ENCODE peak calls at places on chromosomes 12 and 14, in eight cellular contexts. One of them, this sample, is unnamed.
A peak's percentile ranks its signal among the peaks of the same experiment; 100 is the strongest.

GRCh38 chr12:103578926-103579325 is 8.1 kb upstream of the STAB2 start:
- DNase-seq in IMR-90: no peak
- DNase-seq in astrocyte of the cerebellum: no peak
- DNase-seq in NT2/D1: no peak
- DNase-seq in fibroblast of mammary gland: no peak
- DNase-seq in transverse colon: no peak
- DNase-seq in skeletal muscle cell: no peak
- DNase-seq in left ventricle myocardium inferior: no peak
- DNase-seq in this sample: no peak

GRCh38 chr14:101731187-101732080 is 30.1 kb upstream of the PPP2R5C start:
- DNase-seq in fibroblast of mammary gland: peak; percentile 69
- DNase-seq in left ventricle myocardium inferior: no peak
- DNase-seq in IMR-90: peak; percentile 41
- DNase-seq in astrocyte of the cerebellum: peak; percentile 37
- DNase-seq in skeletal muscle cell: peak; percentile 37
- DNase-seq in NT2/D1: no peak
- DNase-seq in transverse colon: peak; percentile 92
- DNase-seq in this sample: no peak

GRCh38 chr12:42296503-42297109 is 29.3 kb downstream of the ZCRB1 start:
- DNase-seq in astrocyte of the cerebellum: no peak
- DNase-seq in skeletal muscle cell: no peak
- DNase-seq in IMR-90: no peak
- DNase-seq in transverse colon: no peak
- DNase-seq in left ventricle myocardium inferior: no peak
- DNase-seq in fibroblast of mammary gland: peak; percentile 20
- DNase-seq in NT2/D1: peak; percentile 57
- DNase-seq in this sample: no peak

GRCh38 chr14:94485944-94486841 is 10.2 kb upstream of the SERPINA9 start:
- DNase-seq in skeletal muscle cell: no peak
- DNase-seq in fibroblast of mammary gland: peak; percentile 62
- DNase-seq in astrocyte of the cerebellum: peak; percentile 16
- DNase-seq in NT2/D1: peak; percentile 58
- DNase-seq in transverse colon: peak; percentile 41
- DNase-seq in IMR-90: peak; percentile 46
- DNase-seq in left ventricle myocardium inferior: peak; percentile 27
- DNase-seq in this sample: no peak

GRCh38 chr12:32118806-32119205 is 12.2 kb downstream of the BICD1 start:
- DNase-seq in fibroblast of mammary gland: no peak
- DNase-seq in NT2/D1: no peak
- DNase-seq in left ventricle myocardium inferior: no peak
- DNase-seq in transverse colon: no peak
- DNase-seq in astrocyte of the cerebellum: no peak
- DNase-seq in skeletal muscle cell: no peak
- DNase-seq in IMR-90: no peak
- DNase-seq in this sample: no peak

GRCh38 chr12:15688202-15688736 is 100.9 kb downstream of the EPS8 start:
- DNase-seq in transverse colon: peak; percentile 61
- DNase-seq in IMR-90: no peak
- DNase-seq in fibroblast of mammary gland: no peak
- DNase-seq in left ventricle myocardium inferior: peak; percentile 60
- DNase-seq in NT2/D1: no peak
- DNase-seq in skeletal muscle cell: no peak
- DNase-seq in astrocyte of the cerebellum: no peak
- DNase-seq in this sample: no peak

GRCh38 chr12:32107376-32108267 is 975 bp downstream of the BICD1 start:
- DNase-seq in fibroblast of mammary gland: peak; percentile 76
- DNase-seq in left ventricle myocardium inferior: no peak
- DNase-seq in skeletal muscle cell: no peak
- DNase-seq in NT2/D1: peak; percentile 49
- DNase-seq in IMR-90: peak; percentile 80
- DNase-seq in transverse colon: peak; percentile 13
- DNase-seq in astrocyte of the cerebellum: no peak
- DNase-seq in this sample: peak; percentile 8

GRCh38 chr14:93395227-93395626 is 35.5 kb upstream of the UNC79 start:
- DNase-seq in NT2/D1: no peak
- DNase-seq in left ventricle myocardium inferior: no peak
- DNase-seq in transverse colon: no peak
- DNase-seq in fibroblast of mammary gland: no peak
- DNase-seq in astrocyte of the cerebellum: no peak
- DNase-seq in skeletal muscle cell: no peak
- DNase-seq in IMR-90: no peak
- DNase-seq in this sample: no peak

GRCh38 chr14:73462815-73463214 is 4.5 kb upstream of the NUMB start:
- DNase-seq in fibroblast of mammary gland: peak; percentile 60
- DNase-seq in astrocyte of the cerebellum: no peak
- DNase-seq in skeletal muscle cell: no peak
- DNase-seq in NT2/D1: no peak
- DNase-seq in transverse colon: no peak
- DNase-seq in IMR-90: no peak
- DNase-seq in left ventricle myocardium inferior: no peak
- DNase-seq in this sample: no peak

GRCh38 chr14:61992139-61992538 is 229.9 kb downstream of the SNAPC1 start:
- DNase-seq in left ventricle myocardium inferior: no peak
- DNase-seq in skeletal muscle cell: no peak
- DNase-seq in IMR-90: no peak
- DNase-seq in NT2/D1: no peak
- DNase-seq in astrocyte of the cerebellum: no peak
- DNase-seq in transverse colon: peak; percentile 39
- DNase-seq in fibroblast of mammary gland: no peak
- DNase-seq in this sample: no peak

GRCh38 chr12:65894624-65895023 is 70.3 kb downstream of the HMGA2 start:
- DNase-seq in left ventricle myocardium inferior: no peak
- DNase-seq in skeletal muscle cell: no peak
- DNase-seq in NT2/D1: no peak
- DNase-seq in transverse colon: no peak
- DNase-seq in fibroblast of mammary gland: no peak
- DNase-seq in IMR-90: no peak
- DNase-seq in astrocyte of the cerebellum: no peak
- DNase-seq in this sample: no peak

GRCh38 chr14:58566979-58567378 is 70.8 kb upstream of the DACT1 start:
- DNase-seq in IMR-90: no peak
- DNase-seq in fibroblast of mammary gland: no peak
- DNase-seq in left ventricle myocardium inferior: no peak
- DNase-seq in astrocyte of the cerebellum: no peak
- DNase-seq in NT2/D1: no peak
- DNase-seq in transverse colon: no peak
- DNase-seq in skeletal muscle cell: no peak
- DNase-seq in this sample: no peak

GRCh38 chr14:59707778-59708635 is 131.4 kb upstream of the CCDC175 start:
- DNase-seq in astrocyte of the cerebellum: no peak
- DNase-seq in transverse colon: no peak
- DNase-seq in left ventricle myocardium inferior: no peak
- DNase-seq in fibroblast of mammary gland: peak; percentile 8
- DNase-seq in NT2/D1: no peak
- DNase-seq in IMR-90: no peak
- DNase-seq in skeletal muscle cell: no peak
- DNase-seq in this sample: no peak

GRCh38 chr14:22423958-22424357 is 165.1 kb downstream of the DAD1 start:
- DNase-seq in IMR-90: no peak
- DNase-seq in astrocyte of the cerebellum: no peak
- DNase-seq in skeletal muscle cell: no peak
- DNase-seq in fibroblast of mammary gland: no peak
- DNase-seq in left ventricle myocardium inferior: no peak
- DNase-seq in transverse colon: no peak
- DNase-seq in NT2/D1: no peak
- DNase-seq in this sample: no peak

GRCh38 chr12:2268478-2269286 is 215.9 kb downstream of the CACNA1C start:
- DNase-seq in skeletal muscle cell: no peak
- DNase-seq in astrocyte of the cerebellum: no peak
- DNase-seq in fibroblast of mammary gland: peak; percentile 92
- DNase-seq in NT2/D1: no peak
- DNase-seq in left ventricle myocardium inferior: no peak
- DNase-seq in transverse colon: no peak
- DNase-seq in IMR-90: peak; percentile 81
- DNase-seq in this sample: no peak

GRCh38 chr14:69624131-69624530 is 12.7 kb downstream of the SUSD6 start:
- DNase-seq in transverse colon: no peak
- DNase-seq in fibroblast of mammary gland: no peak
- DNase-seq in IMR-90: no peak
- DNase-seq in NT2/D1: no peak
- DNase-seq in skeletal muscle cell: no peak
- DNase-seq in astrocyte of the cerebellum: no peak
- DNase-seq in left ventricle myocardium inferior: no peak
- DNase-seq in this sample: no peak

GRCh38 chr14:55707365-55707804 is 127.4 kb downstream of the KTN1 start:
- DNase-seq in IMR-90: peak; percentile 76
- DNase-seq in astrocyte of the cerebellum: peak; percentile 55
- DNase-seq in NT2/D1: no peak
- DNase-seq in skeletal muscle cell: peak; percentile 16
- DNase-seq in left ventricle myocardium inferior: no peak
- DNase-seq in fibroblast of mammary gland: peak; percentile 80
- DNase-seq in transverse colon: no peak
- DNase-seq in this sample: no peak

GRCh38 chr14:85172290-85172689 is 357.7 kb upstream of the FLRT2 start:
- DNase-seq in astrocyte of the cerebellum: no peak
- DNase-seq in left ventricle myocardium inferior: no peak
- DNase-seq in fibroblast of mammary gland: no peak
- DNase-seq in transverse colon: no peak
- DNase-seq in skeletal muscle cell: no peak
- DNase-seq in IMR-90: no peak
- DNase-seq in NT2/D1: no peak
- DNase-seq in this sample: no peak

GRCh38 chr12:128551266-128552025 is 272.3 kb downstream of the SLC15A4 start:
- DNase-seq in NT2/D1: no peak
- DNase-seq in IMR-90: no peak
- DNase-seq in fibroblast of mammary gland: no peak
- DNase-seq in left ventricle myocardium inferior: no peak
- DNase-seq in astrocyte of the cerebellum: no peak
- DNase-seq in skeletal muscle cell: no peak
- DNase-seq in transverse colon: no peak
- DNase-seq in this sample: no peak

GRCh38 chr12:104350211-104350908 is 46.8 kb downstream of the EID3 start:
- DNase-seq in IMR-90: no peak
- DNase-seq in transverse colon: no peak
- DNase-seq in astrocyte of the cerebellum: no peak
- DNase-seq in skeletal muscle cell: no peak
- DNase-seq in left ventricle myocardium inferior: no peak
- DNase-seq in fibroblast of mammary gland: no peak
- DNase-seq in NT2/D1: no peak
- DNase-seq in this sample: no peak

GRCh38 chr14:103401223-103402214 is 16.3 kb downstream of the MARK3 start:
- DNase-seq in skeletal muscle cell: no peak
- DNase-seq in left ventricle myocardium inferior: no peak
- DNase-seq in astrocyte of the cerebellum: no peak
- DNase-seq in transverse colon: no peak
- DNase-seq in fibroblast of mammary gland: peak; percentile 89
- DNase-seq in IMR-90: peak; percentile 87
- DNase-seq in NT2/D1: no peak
- DNase-seq in this sample: no peak

DNA sequence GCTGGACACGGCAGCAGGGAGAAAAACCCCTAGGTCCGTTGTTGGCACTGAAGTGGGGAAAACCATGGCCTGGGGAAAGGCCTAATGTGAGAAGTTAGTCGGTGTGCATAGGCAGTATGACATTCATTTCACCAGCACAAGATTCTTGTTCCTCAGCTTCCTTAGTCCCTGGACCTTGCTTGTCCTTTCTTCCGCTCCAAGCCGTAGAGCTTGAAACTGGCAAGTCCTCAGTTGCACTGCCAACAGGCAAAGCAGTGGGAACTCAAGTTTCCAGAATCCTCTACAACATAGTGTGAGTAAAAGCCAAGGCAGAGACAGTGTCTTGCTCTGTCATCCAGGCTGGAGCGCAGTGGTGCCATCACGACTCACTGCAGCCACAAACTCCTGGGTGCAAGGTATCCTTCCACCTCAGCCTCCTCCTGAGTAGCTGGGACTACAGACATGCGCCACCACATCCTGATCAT is 138.5 kb upstream of the AMIGO2 start:
- DNase-seq in astrocyte of the cerebellum: no peak
- DNase-seq in NT2/D1: no peak
- DNase-seq in transverse colon: no peak
- DNase-seq in left ventricle myocardium inferior: no peak
- DNase-seq in fibroblast of mammary gland: no peak
- DNase-seq in skeletal muscle cell: no peak
- DNase-seq in IMR-90: no peak
- DNase-seq in this sample: no peak
- H3K4me3 ChIP-seq in astrocyte of the cerebellum: no peak overlapping the region
- H3K4me3 ChIP-seq in NT2/D1: no peak overlapping the region
- H3K4me3 ChIP-seq in transverse colon: no peak overlapping the region
- H3K4me3 ChIP-seq in left ventricle myocardium inferior: no peak overlapping the region
- H3K4me3 ChIP-seq in fibroblast of mammary gland: no peak overlapping the region
- H3K4me3 ChIP-seq in skeletal muscle cell: no peak overlapping the region
- H3K4me3 ChIP-seq in IMR-90: no peak overlapping the region
- H3K4me3 ChIP-seq in this sample: peak overlapping the region; percentile 39

GRCh38 chr12:40101747-40102146 is 4.1 kb downstream of the SLC2A13 start:
- DNase-seq in skeletal muscle cell: no peak
- DNase-seq in astrocyte of the cerebellum: no peak
- DNase-seq in NT2/D1: no peak
- DNase-seq in fibroblast of mammary gland: no peak
- DNase-seq in transverse colon: no peak
- DNase-seq in left ventricle myocardium inferior: no peak
- DNase-seq in IMR-90: no peak
- DNase-seq in this sample: no peak
- H3K4me3 ChIP-seq in skeletal muscle cell: no peak overlapping the region
- H3K4me3 ChIP-seq in astrocyte of the cerebellum: no peak overlapping the region
- H3K4me3 ChIP-seq in NT2/D1: no peak overlapping the region
- H3K4me3 ChIP-seq in fibroblast of mammary gland: no peak overlapping the region
- H3K4me3 ChIP-seq in transverse colon: no peak overlapping the region
- H3K4me3 ChIP-seq in left ventricle myocardium inferior: no peak overlapping the region
- H3K4me3 ChIP-seq in IMR-90: no peak overlapping the region
- H3K4me3 ChIP-seq in this sample: no peak overlapping the region

GRCh38 chr14:63650336-63650952 is 8.8 kb upstream of the WDR89 start:
- DNase-seq in astrocyte of the cerebellum: no peak
- DNase-seq in IMR-90: peak; percentile 42
- DNase-seq in NT2/D1: no peak
- DNase-seq in transverse colon: no peak
- DNase-seq in skeletal muscle cell: no peak
- DNase-seq in fibroblast of mammary gland: no peak
- DNase-seq in left ventricle myocardium inferior: no peak
- DNase-seq in this sample: no peak
- H3K4me3 ChIP-seq in astrocyte of the cerebellum: no peak overlapping the region
- H3K4me3 ChIP-seq in IMR-90: no peak overlapping the region
- H3K4me3 ChIP-seq in NT2/D1: no peak overlapping the region
- H3K4me3 ChIP-seq in transverse colon: no peak overlapping the region
- H3K4me3 ChIP-seq in skeletal muscle cell: no peak overlapping the region
- H3K4me3 ChIP-seq in fibroblast of mammary gland: no peak overlapping the region
- H3K4me3 ChIP-seq in left ventricle myocardium inferior: no peak overlapping the region
- H3K4me3 ChIP-seq in this sample: no peak overlapping the region

DNA sequence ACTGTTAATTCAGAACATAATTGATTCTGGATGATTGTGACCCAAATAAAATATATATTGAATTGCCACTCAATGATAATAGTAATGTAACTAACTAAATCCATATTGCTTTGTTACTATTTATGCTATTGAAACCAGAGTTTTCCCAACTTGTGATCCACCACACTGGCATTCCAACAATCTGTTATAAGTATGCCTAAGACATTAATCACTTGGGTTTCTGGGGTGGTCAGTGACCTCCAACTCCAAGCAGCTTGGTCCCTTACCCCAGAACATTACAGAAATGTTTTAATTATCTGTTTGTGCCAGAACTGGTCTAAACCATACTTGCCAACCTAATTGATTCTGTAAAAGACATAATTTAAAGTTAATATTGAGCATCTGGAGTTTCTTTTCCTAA is 14.6 kb downstream of the CAPS2 start:
- DNase-seq in astrocyte of the cerebellum: peak; percentile 11
- DNase-seq in skeletal muscle cell: peak; percentile 22
- DNase-seq in fibroblast of mammary gland: peak; percentile 39
- DNase-seq in NT2/D1: no peak
- DNase-seq in IMR-90: peak; percentile 64
- DNase-seq in left ventricle myocardium inferior: no peak
- DNase-seq in transverse colon: no peak
- DNase-seq in this sample: no peak
- H3K4me3 ChIP-seq in astrocyte of the cerebellum: no peak overlapping the region
- H3K4me3 ChIP-seq in skeletal muscle cell: no peak overlapping the region
- H3K4me3 ChIP-seq in fibroblast of mammary gland: no peak overlapping the region
- H3K4me3 ChIP-seq in NT2/D1: no peak overlapping the region
- H3K4me3 ChIP-seq in IMR-90: no peak overlapping the region
- H3K4me3 ChIP-seq in left ventricle myocardium inferior: no peak overlapping the region
- H3K4me3 ChIP-seq in transverse colon: no peak overlapping the region
- H3K4me3 ChIP-seq in this sample: no peak overlapping the region

GRCh38 chr12:124713041-124713435 is 145.6 kb upstream of the NCOR2 start:
- DNase-seq in skeletal muscle cell: no peak
- DNase-seq in fibroblast of mammary gland: no peak
- DNase-seq in astrocyte of the cerebellum: no peak
- DNase-seq in NT2/D1: no peak
- DNase-seq in left ventricle myocardium inferior: peak; percentile 64
- DNase-seq in IMR-90: no peak
- DNase-seq in transverse colon: peak; percentile 38
- DNase-seq in this sample: no peak
- H3K4me3 ChIP-seq in skeletal muscle cell: no peak overlapping the region
- H3K4me3 ChIP-seq in fibroblast of mammary gland: no peak overlapping the region
- H3K4me3 ChIP-seq in astrocyte of the cerebellum: no peak overlapping the region
- H3K4me3 ChIP-seq in NT2/D1: no peak overlapping the region
- H3K4me3 ChIP-seq in left ventricle myocardium inferior: peak overlapping the region; percentile 50
- H3K4me3 ChIP-seq in IMR-90: no peak overlapping the region
- H3K4me3 ChIP-seq in transverse colon: no peak overlapping the region
- H3K4me3 ChIP-seq in this sample: peak overlapping the region; percentile 66

This sample was measured in thoracic aorta.